ENCODE peak calls at places on chromosomes 2 and 18, in eight cellular contexts. One of them, this sample, is unnamed.

GRCh38 chr2:177771191-177771590 is 301.4 kb downstream of the PDE11A start:
- DNase-seq in fibroblast of pulmonary artery: no peak
- DNase-seq in nucleus accumbens: no peak
- DNase-seq in nephron progenitor cell: no peak
- DNase-seq in activated CD4-positive, alpha-beta memory T cell treated with anti-CD3 and anti-CD28 coated beads, Interleukin-2, amount 10 ng/mL, durations not matched to agents 7 days and 5 days: no peak
- DNase-seq in CD4-positive, alpha-beta T cell: no peak
- DNase-seq in naive B cell: no peak
- DNase-seq in DMS153: no peak
- DNase-seq in this sample: no peak

GRCh38 chr2:32918774-32919173 is 28.0 kb upstream of the LTBP1 start:
- DNase-seq in CD4-positive, alpha-beta T cell: no peak
- DNase-seq in DMS153: no peak
- DNase-seq in nephron progenitor cell: no peak
- DNase-seq in nucleus accumbens: no peak
- DNase-seq in fibroblast of pulmonary artery: no peak
- DNase-seq in naive B cell: no peak
- DNase-seq in activated CD4-positive, alpha-beta memory T cell treated with anti-CD3 and anti-CD28 coated beads, Interleukin-2, amount 10 ng/mL, durations not matched to agents 7 days and 5 days: no peak
- DNase-seq in this sample: no peak

GRCh38 chr2:214395040-214395439 is 15.8 kb upstream of the VWC2L start:
- DNase-seq in nephron progenitor cell: no peak
- DNase-seq in fibroblast of pulmonary artery: no peak
- DNase-seq in DMS153: no peak
- DNase-seq in CD4-positive, alpha-beta T cell: no peak
- DNase-seq in nucleus accumbens: no peak
- DNase-seq in naive B cell: no peak
- DNase-seq in activated CD4-positive, alpha-beta memory T cell treated with anti-CD3 and anti-CD28 coated beads, Interleukin-2, amount 10 ng/mL, durations not matched to agents 7 days and 5 days: no peak
- DNase-seq in this sample: no peak

GRCh38 chr18:62904396-62905285 is 189.3 kb downstream of the PHLPP1 start:
- DNase-seq in naive B cell: no peak
- DNase-seq in fibroblast of pulmonary artery: no peak
- DNase-seq in activated CD4-positive, alpha-beta memory T cell treated with anti-CD3 and anti-CD28 coated beads, Interleukin-2, amount 10 ng/mL, durations not matched to agents 7 days and 5 days: no peak
- DNase-seq in CD4-positive, alpha-beta T cell: no peak
- DNase-seq in nephron progenitor cell: no peak
- DNase-seq in nucleus accumbens: no peak
- DNase-seq in DMS153: no peak
- DNase-seq in this sample: no peak

GRCh38 chr2:188324067-188324466 is 32.4 kb downstream of the GULP1 start:
- DNase-seq in fibroblast of pulmonary artery: no peak
- DNase-seq in CD4-positive, alpha-beta T cell: no peak
- DNase-seq in activated CD4-positive, alpha-beta memory T cell treated with anti-CD3 and anti-CD28 coated beads, Interleukin-2, amount 10 ng/mL, durations not matched to agents 7 days and 5 days: no peak
- DNase-seq in naive B cell: no peak
- DNase-seq in nephron progenitor cell: no peak
- DNase-seq in DMS153: no peak
- DNase-seq in nucleus accumbens: no peak
- DNase-seq in this sample: no peak

GRCh38 chr2:238602223-238602945 is 175.7 kb downstream of the ASB1 start:
- DNase-seq in nephron progenitor cell: no peak
- DNase-seq in naive B cell: no peak
- DNase-seq in CD4-positive, alpha-beta T cell: no peak
- DNase-seq in DMS153: no peak
- DNase-seq in nucleus accumbens: no peak
- DNase-seq in activated CD4-positive, alpha-beta memory T cell treated with anti-CD3 and anti-CD28 coated beads, Interleukin-2, amount 10 ng/mL, durations not matched to agents 7 days and 5 days: no peak
- DNase-seq in fibroblast of pulmonary artery: no peak
- DNase-seq in this sample: no peak

GRCh38 chr2:111157071-111157661 is 36.5 kb downstream of the BCL2L11 start:
- DNase-seq in CD4-positive, alpha-beta T cell: no peak
- DNase-seq in DMS153: peak; percentile 57
- DNase-seq in activated CD4-positive, alpha-beta memory T cell treated with anti-CD3 and anti-CD28 coated beads, Interleukin-2, amount 10 ng/mL, durations not matched to agents 7 days and 5 days: no peak
- DNase-seq in fibroblast of pulmonary artery: no peak
- DNase-seq in nephron progenitor cell: no peak
- DNase-seq in nucleus accumbens: no peak
- DNase-seq in naive B cell: peak; percentile 65
- DNase-seq in this sample: no peak

GRCh38 chr2:226887940-226888339 is 52.1 kb downstream of the RHBDD1 start:
- DNase-seq in CD4-positive, alpha-beta T cell: no peak
- DNase-seq in DMS153: no peak
- DNase-seq in nucleus accumbens: no peak
- DNase-seq in activated CD4-positive, alpha-beta memory T cell treated with anti-CD3 and anti-CD28 coated beads, Interleukin-2, amount 10 ng/mL, durations not matched to agents 7 days and 5 days: no peak
- DNase-seq in naive B cell: no peak
- DNase-seq in fibroblast of pulmonary artery: no peak
- DNase-seq in nephron progenitor cell: no peak
- DNase-seq in this sample: no peak

GRCh38 chr2:16196687-16197503 is 256.5 kb downstream of the MYCN start:
- DNase-seq in fibroblast of pulmonary artery: no peak
- DNase-seq in nephron progenitor cell: no peak
- DNase-seq in activated CD4-positive, alpha-beta memory T cell treated with anti-CD3 and anti-CD28 coated beads, Interleukin-2, amount 10 ng/mL, durations not matched to agents 7 days and 5 days: no peak
- DNase-seq in nucleus accumbens: no peak
- DNase-seq in DMS153: no peak
- DNase-seq in CD4-positive, alpha-beta T cell: no peak
- DNase-seq in naive B cell: no peak
- DNase-seq in this sample: no peak

This sample was measured in amygdala.